ENCODE peak calls at places on chromosomes 11 and 22, in ten cellular contexts. B, V, X, C, D, I, A, K, Q and T are unnamed samples.

GRCh38 chr11:108698844-108699642 is 34.2 kb downstream of the DDX10 start:
- DNase-seq in B (no peak), V (no peak), X (no peak), C (no peak), D (no peak), I (no peak), A (no peak), K (no peak), Q (no peak), T (no peak)

GRCh38 chr11:832529-833113 is at the start of gene CD151:
- DNase-seq in B (peak; percentile 87), V (peak; percentile 86), X (peak; percentile 79), C (peak; percentile 87), D (peak; percentile 63), I (no peak), A (peak; percentile 54), K (peak; percentile 59), Q (no peak), T (no peak)

GRCh38 chr11:40686765-40687164 is 772.7 kb downstream of the LRRC4C start:
- DNase-seq in B (no peak), V (no peak), X (no peak), C (no peak), D (no peak), I (no peak), A (no peak), K (peak; percentile 75), Q (no peak), T (no peak)

GRCh38 chr11:22416462-22416861 is 78.3 kb downstream of the SLC17A6 start:
- DNase-seq in B (no peak), V (no peak), X (no peak), C (no peak), D (no peak), I (no peak), A (no peak), K (no peak), Q (no peak), T (no peak)

GRCh38 chr11:16000065-16000464 is 356.3 kb downstream of the SOX6 start:
- DNase-seq in B (no peak), V (peak; percentile 76), X (no peak), C (no peak), D (peak; percentile 79), I (no peak), A (no peak), K (no peak), Q (peak; percentile 36), T (no peak)

GRCh38 chr11:57735655-57736298 is 5.5 kb upstream of the SELENOH start:
- DNase-seq in B (no peak), V (no peak), X (peak; percentile 51), C (no peak), D (no peak), I (no peak), A (no peak), K (peak; percentile 64), Q (no peak), T (no peak)

GRCh38 chr11:102225689-102226562 is 91.4 kb upstream of the BIRC3 start:
- DNase-seq in B (no peak), V (peak; percentile 93), X (no peak), C (no peak), D (peak; percentile 97), I (no peak), A (no peak), K (no peak), Q (peak; percentile 97), T (no peak)

GRCh38 chr11:44989831-44990566 is 39.3 kb upstream of the TP53I11 start:
- DNase-seq in B (no peak), V (peak; percentile 62), X (no peak), C (no peak), D (no peak), I (no peak), A (no peak), K (no peak), Q (no peak), T (no peak)

GRCh38 chr11:129698212-129698611 is 117.4 kb upstream of the TMEM45B start:
- DNase-seq in B (no peak), V (no peak), X (no peak), C (no peak), D (no peak), I (no peak), A (no peak), K (no peak), Q (no peak), T (no peak)

GRCh38 chr22:47357086-47357485 is 594.6 kb downstream of the TBC1D22A start:
- DNase-seq in B (no peak), V (no peak), X (no peak), C (no peak), D (no peak), I (no peak), A (no peak), K (no peak), Q (no peak), T (no peak)

GRCh38 chr11:116990061-116990473 is 108.2 kb downstream of the SIK3 start:
- DNase-seq in B (no peak), V (peak; percentile 91), X (no peak), C (no peak), D (peak; percentile 90), I (no peak), A (no peak), K (no peak), Q (peak; percentile 66), T (no peak)

GRCh38 chr11:103317118-103317517 is 207.9 kb downstream of the DYNC2H1 start:
- DNase-seq in B (no peak), V (peak; percentile 14), X (no peak), C (no peak), D (no peak), I (no peak), A (no peak), K (no peak), Q (no peak), T (no peak)